ENCODE peak calls at places on chromosomes 7 and 10, in four cellular contexts. One of them, this sample, is unnamed.

GRCh38 chr7:30865077-30865476 is 46.6 kb upstream of the AQP1 start:
- DNase-seq in HCT116: no peak
- DNase-seq in A549: no peak
- DNase-seq in memory B cell: no peak
- DNase-seq in this sample: no peak

GRCh38 chr7:151851160-151851751 is 25.7 kb downstream of the PRKAG2 start:
- DNase-seq in HCT116: no peak
- DNase-seq in A549: no peak
- DNase-seq in memory B cell: peak
- DNase-seq in this sample: peak

GRCh38 chr7:149771199-149771636 is 2.2 kb downstream of the ZNF467 start:
- DNase-seq in HCT116: no peak
- DNase-seq in A549: no peak
- DNase-seq in memory B cell: no peak
- DNase-seq in this sample: no peak

GRCh38 chr10:3167611-3168330 is 4.8 kb downstream of the PITRM1 start:
- DNase-seq in HCT116: no peak
- DNase-seq in A549: no peak
- DNase-seq in memory B cell: no peak
- DNase-seq in this sample: no peak

GRCh38 chr7:126203185-126203584 is 1049.6 kb downstream of the GRM8 start:
- DNase-seq in HCT116: no peak
- DNase-seq in A549: no peak
- DNase-seq in memory B cell: no peak
- DNase-seq in this sample: no peak

GRCh38 chr10:78572565-78572964 is 496.2 kb upstream of the ZMIZ1 start:
- DNase-seq in HCT116: no peak
- DNase-seq in A549: no peak
- DNase-seq in memory B cell: no peak
- DNase-seq in this sample: no peak

GRCh38 chr10:77114181-77114821 is 523.3 kb downstream of the KCNMA1 start:
- DNase-seq in HCT116: no peak
- DNase-seq in A549: no peak
- DNase-seq in memory B cell: no peak
- DNase-seq in this sample: no peak

GRCh38 chr7:25124485-25125136 is 449 bp downstream of the CYCS start:
- DNase-seq in HCT116: no peak
- DNase-seq in A549: peak
- DNase-seq in memory B cell: peak
- DNase-seq in this sample: no peak

GRCh38 chr10:61397175-61397986 is 55.8 kb downstream of the TMEM26 start:
- DNase-seq in HCT116: no peak
- DNase-seq in A549: peak
- DNase-seq in memory B cell: no peak
- DNase-seq in this sample: no peak

GRCh38 chr10:112115781-112116385 is 67.7 kb downstream of the GPAM start:
- DNase-seq in HCT116: peak
- DNase-seq in A549: peak
- DNase-seq in memory B cell: peak
- DNase-seq in this sample: peak

GRCh38 chr10:85319826-85320225 is 991.4 kb downstream of the CCSER2 start:
- DNase-seq in HCT116: no peak
- DNase-seq in A549: no peak
- DNase-seq in memory B cell: no peak
- DNase-seq in this sample: no peak

GRCh38 chr10:37685741-37686683 is 171.4 kb downstream of the ZNF248 start:
- DNase-seq in HCT116: no peak
- DNase-seq in A549: no peak
- DNase-seq in memory B cell: no peak
- DNase-seq in this sample: no peak

GRCh38 chr10:29124864-29125263 is 164.0 kb upstream of the LYZL1 start:
- DNase-seq in HCT116: no peak
- DNase-seq in A549: no peak
- DNase-seq in memory B cell: no peak
- DNase-seq in this sample: no peak

GRCh38 chr7:130365511-130366441 is 14.5 kb upstream of the CPA1 start:
- DNase-seq in HCT116: no peak
- DNase-seq in A549: no peak
- DNase-seq in memory B cell: no peak
- DNase-seq in this sample: no peak

GRCh38 chr7:74233655-74234280 is 20.4 kb downstream of the RFC2 start:
- DNase-seq in HCT116: no peak
- DNase-seq in A549: no peak
- DNase-seq in memory B cell: no peak
- DNase-seq in this sample: no peak

GRCh38 chr7:41886906-41887311 is 184.0 kb upstream of the INHBA start:
- DNase-seq in HCT116: no peak
- DNase-seq in A549: no peak
- DNase-seq in memory B cell: no peak
- DNase-seq in this sample: no peak

GRCh38 chr10:97179731-97180366 is 5.9 kb downstream of the SLIT1 start:
- DNase-seq in HCT116: no peak
- DNase-seq in A549: no peak
- DNase-seq in memory B cell: no peak
- DNase-seq in this sample: no peak

GRCh38 chr10:672992-673391 is 16.5 kb downstream of the DIP2C start:
- DNase-seq in HCT116: no peak
- DNase-seq in A549: no peak
- DNase-seq in memory B cell: no peak
- DNase-seq in this sample: no peak

GRCh38 chr10:19576576-19576975 is 239.7 kb upstream of the PLXDC2 start:
- DNase-seq in HCT116: no peak
- DNase-seq in A549: no peak
- DNase-seq in memory B cell: no peak
- DNase-seq in this sample: no peak

GRCh38 chr10:68734349-68734748 is 13.3 kb downstream of the CCAR1 start:
- DNase-seq in HCT116: no peak
- DNase-seq in A549: no peak
- DNase-seq in memory B cell: no peak
- DNase-seq in this sample: no peak

GRCh38 chr10:33612116-33612515 is 277.6 kb upstream of the NRP1 start:
- DNase-seq in HCT116: no peak
- DNase-seq in A549: no peak
- DNase-seq in memory B cell: no peak
- DNase-seq in this sample: no peak

GRCh38 chr7:24868724-24869123 is 111.3 kb downstream of the OSBPL3 start:
- DNase-seq in HCT116: no peak
- DNase-seq in A549: no peak
- DNase-seq in memory B cell: no peak
- DNase-seq in this sample: no peak

GRCh38 chr10:103617362-103618026 is 124.0 kb downstream of the NEURL1 start:
- DNase-seq in HCT116: no peak
- DNase-seq in A549: no peak
- DNase-seq in memory B cell: no peak
- DNase-seq in this sample: no peak

This sample was measured in stimulated activated naive B cell treated with anti-CD40 and anti-IgM and Interleukin-4, amounts not matched to agents 10 μg/mL and 1 μg/mL and 100 μg/mL, for 72 hours.